ENCODE peak calls at places on chromosomes 7 and 10, in seven cellular contexts. J, T, Y, Q, C, K and Z are unnamed samples.

GRCh38 chr7:105652359-105652993 is 71.2 kb upstream of the EFCAB10 start:
- DNase-seq in J (peak), T (peak), Y (peak), Q (peak), C (peak), K (peak), Z (peak)

GRCh38 chr7:70706204-70706603 is 425.7 kb upstream of the GALNT17 start:
- DNase-seq in J (no peak), T (no peak), Y (no peak), Q (no peak), C (no peak), K (no peak), Z (no peak)

GRCh38 chr7:26508481-26508880 is 216.8 kb downstream of the SNX10 start:
- DNase-seq in J (no peak), T (peak), Y (no peak), Q (no peak), C (no peak), K (no peak), Z (no peak)

GRCh38 chr7:3154881-3155494 is 111.3 kb upstream of the CARD11 start:
- DNase-seq in J (peak), T (peak), Y (peak), Q (no peak), C (no peak), K (peak), Z (peak)

GRCh38 chr7:148867571-148868377 is 16.3 kb downstream of the EZH2 start:
- DNase-seq in J (no peak), T (no peak), Y (no peak), Q (no peak), C (no peak), K (no peak), Z (no peak)

GRCh38 chr10:116625845-116626244 is 5.1 kb downstream of the PNLIPRP2 start:
- DNase-seq in J (no peak), T (no peak), Y (no peak), Q (no peak), C (no peak), K (no peak), Z (no peak)

GRCh38 chr7:48188776-48189520 is 17.7 kb downstream of the ABCA13 start:
- DNase-seq in J (no peak), T (no peak), Y (no peak), Q (no peak), C (no peak), K (no peak), Z (no peak)

GRCh38 chr10:16663472-16663871 is 141.8 kb upstream of the C1QL3 start:
- DNase-seq in J (no peak), T (no peak), Y (no peak), Q (no peak), C (no peak), K (no peak), Z (no peak)

GRCh38 chr7:29106128-29106988 is 40.0 kb downstream of the CPVL start:
- DNase-seq in J (peak), T (peak), Y (peak), Q (peak), C (no peak), K (no peak), Z (no peak)

GRCh38 chr10:38600696-38601095 is 506.6 kb downstream of the ZNF37A start:
- DNase-seq in J (no peak), T (no peak), Y (no peak), Q (no peak), C (no peak), K (no peak), Z (no peak)